ENCODE peak calls at places on chromosome 15, in four cellular contexts. One of them, this sample, is unnamed.

GRCh38 chr15:68298882-68299381 is 21.4 kb downstream of the FEM1B start:
- DNase-seq in HepG2: no peak
- DNase-seq in GM12878: peak
- DNase-seq in K562: no peak
- DNase-seq in this sample: no peak

GRCh38 chr15:101765772-101766456 is 37.4 kb upstream of the OR4F6 start:
- DNase-seq in HepG2: no peak
- DNase-seq in GM12878: no peak
- DNase-seq in K562: no peak
- DNase-seq in this sample: no peak

GRCh38 chr15:27638950-27639349 is 460.2 kb downstream of the OCA2 start:
- DNase-seq in HepG2: no peak
- DNase-seq in GM12878: no peak
- DNase-seq in K562: no peak
- DNase-seq in this sample: no peak

GRCh38 chr15:45842151-45842550 is 207.3 kb downstream of the SQOR start:
- DNase-seq in HepG2: peak
- DNase-seq in GM12878: no peak
- DNase-seq in K562: no peak
- DNase-seq in this sample: no peak

GRCh38 chr15:60479711-60480110 is 769 bp upstream of the ICE2 start:
- DNase-seq in HepG2: no peak
- DNase-seq in GM12878: peak
- DNase-seq in K562: peak
- DNase-seq in this sample: no peak

GRCh38 chr15:53586815-53587214 is 172.6 kb downstream of the WDR72 start:
- DNase-seq in HepG2: peak
- DNase-seq in GM12878: no peak
- DNase-seq in K562: peak
- DNase-seq in this sample: no peak

GRCh38 chr15:70062321-70062956 is 35.3 kb downstream of the TLE3 start:
- DNase-seq in HepG2: no peak
- DNase-seq in GM12878: no peak
- DNase-seq in K562: no peak
- DNase-seq in this sample: no peak

GRCh38 chr15:98801234-98801561 is 152.9 kb downstream of the IGF1R start:
- DNase-seq in HepG2: no peak
- DNase-seq in GM12878: no peak
- DNase-seq in K562: no peak
- DNase-seq in this sample: no peak

GRCh38 chr15:92429378-92430066 is 35.8 kb downstream of the ST8SIA2 start:
- DNase-seq in HepG2: no peak
- DNase-seq in GM12878: no peak
- DNase-seq in K562: peak
- DNase-seq in this sample: peak

GRCh38 chr15:40252438-40253178 is 13.7 kb downstream of the PAK6 start:
- DNase-seq in HepG2: no peak
- DNase-seq in GM12878: no peak
- DNase-seq in K562: no peak
- DNase-seq in this sample: no peak

GRCh38 chr15:67165653-67166260 is 88.7 kb downstream of the AAGAB start:
- DNase-seq in HepG2: no peak
- DNase-seq in GM12878: no peak
- DNase-seq in K562: no peak
- DNase-seq in this sample: no peak

GRCh38 chr15:88080616-88081015 is 175.9 kb downstream of the NTRK3 start:
- DNase-seq in HepG2: no peak
- DNase-seq in GM12878: no peak
- DNase-seq in K562: no peak
- DNase-seq in this sample: no peak

GRCh38 chr15:91047545-91048199 is 25.3 kb upstream of the VPS33B start:
- DNase-seq in HepG2: no peak
- DNase-seq in GM12878: no peak
- DNase-seq in K562: peak
- DNase-seq in this sample: no peak

GRCh38 chr15:50135123-50135541 is 16.1 kb upstream of the ATP8B4 start:
- DNase-seq in HepG2: no peak
- DNase-seq in GM12878: no peak
- DNase-seq in K562: peak
- DNase-seq in this sample: peak

GRCh38 chr15:31330111-31330785 is 3.6 kb downstream of the KLF13 start:
- DNase-seq in HepG2: no peak
- DNase-seq in GM12878: no peak
- DNase-seq in K562: no peak
- DNase-seq in this sample: no peak

GRCh38 chr15:37931868-37932267 is 2.6 kb upstream of the TMCO5A start:
- DNase-seq in HepG2: no peak
- DNase-seq in GM12878: no peak
- DNase-seq in K562: no peak
- DNase-seq in this sample: no peak

GRCh38 chr15:78937132-78937739 is 7.6 kb downstream of the CTSH start:
- DNase-seq in HepG2: no peak
- DNase-seq in GM12878: no peak
- DNase-seq in K562: peak
- DNase-seq in this sample: no peak

GRCh38 chr15:20294651-20295237 is 246.9 kb downstream of the GOLGA6L6 start:
- DNase-seq in HepG2: no peak
- DNase-seq in GM12878: no peak
- DNase-seq in K562: no peak
- DNase-seq in this sample: no peak

GRCh38 chr15:64975390-64975789 is 14.3 kb downstream of the SPG21 start:
- DNase-seq in HepG2: no peak
- DNase-seq in GM12878: no peak
- DNase-seq in K562: no peak
- DNase-seq in this sample: no peak

GRCh38 chr15:67156426-67156825 is 91.0 kb downstream of the SMAD3 start:
- DNase-seq in HepG2: no peak
- DNase-seq in GM12878: no peak
- DNase-seq in K562: no peak
- DNase-seq in this sample: no peak

GRCh38 chr15:82648257-82649103 is 1.3 kb upstream of the CPEB1 start:
- DNase-seq in HepG2: no peak
- DNase-seq in GM12878: no peak
- DNase-seq in K562: peak
- DNase-seq in this sample: no peak

GRCh38 chr15:31446546-31446945 is 119.9 kb downstream of the KLF13 start:
- DNase-seq in HepG2: no peak
- DNase-seq in GM12878: no peak
- DNase-seq in K562: no peak
- DNase-seq in this sample: no peak

GRCh38 chr15:60396560-60396963 is 1.2 kb downstream of the ANXA2 start:
- DNase-seq in HepG2: no peak
- DNase-seq in GM12878: no peak
- DNase-seq in K562: no peak
- DNase-seq in this sample: peak

GRCh38 chr15:74635228-74635627 is 19.6 kb downstream of the CLK3 start:
- DNase-seq in HepG2: peak
- DNase-seq in GM12878: no peak
- DNase-seq in K562: peak
- DNase-seq in this sample: peak

GRCh38 chr15:27845535-27846369 is 253.4 kb downstream of the OCA2 start:
- DNase-seq in HepG2: no peak
- DNase-seq in GM12878: no peak
- DNase-seq in K562: no peak
- DNase-seq in this sample: no peak

GRCh38 chr15:101276501-101277037 is 716 bp downstream of the SELENOS start:
- DNase-seq in HepG2: no peak
- DNase-seq in GM12878: no peak
- DNase-seq in K562: peak
- DNase-seq in this sample: peak

GRCh38 chr15:29556385-29556784 is 265.9 kb downstream of the TJP1 start:
- DNase-seq in HepG2: no peak
- DNase-seq in GM12878: no peak
- DNase-seq in K562: no peak
- DNase-seq in this sample: no peak

GRCh38 chr15:98888839-98889479 is 118.6 kb downstream of the PGPEP1L start:
- DNase-seq in HepG2: no peak
- DNase-seq in GM12878: no peak
- DNase-seq in K562: no peak
- DNase-seq in this sample: no peak

GRCh38 chr15:94535298-94536048 is 304.1 kb downstream of the MCTP2 start:
- DNase-seq in HepG2: no peak
- DNase-seq in GM12878: no peak
- DNase-seq in K562: no peak
- DNase-seq in this sample: no peak

GRCh38 chr15:51104512-51104911 is 9.8 kb upstream of the TNFAIP8L3 start:
- DNase-seq in HepG2: no peak
- DNase-seq in GM12878: no peak
- DNase-seq in K562: no peak
- DNase-seq in this sample: no peak

GRCh38 chr15:77031376-77032050 is 36.6 kb downstream of the PSTPIP1 start:
- DNase-seq in HepG2: peak
- DNase-seq in GM12878: no peak
- DNase-seq in K562: peak
- DNase-seq in this sample: no peak

GRCh38 chr15:76313731-76314130 is 2.5 kb upstream of the ETFA start:
- DNase-seq in HepG2: no peak
- DNase-seq in GM12878: no peak
- DNase-seq in K562: peak
- DNase-seq in this sample: no peak

GRCh38 chr15:57288926-57289650 is 87.2 kb upstream of the CGNL1 start:
- DNase-seq in HepG2: no peak
- DNase-seq in GM12878: no peak
- DNase-seq in K562: no peak
- DNase-seq in this sample: no peak

GRCh38 chr15:73786518-73786917 is 33.4 kb upstream of the INSYN1 start:
- DNase-seq in HepG2: no peak
- DNase-seq in GM12878: no peak
- DNase-seq in K562: no peak
- DNase-seq in this sample: no peak

GRCh38 chr15:63640146-63640545 is 43.0 kb downstream of the FBXL22 start:
- DNase-seq in HepG2: no peak
- DNase-seq in GM12878: no peak
- DNase-seq in K562: no peak
- DNase-seq in this sample: no peak

GRCh38 chr15:56411122-56411749 is 46.0 kb downstream of the TEX9 start:
- DNase-seq in HepG2: no peak
- DNase-seq in GM12878: peak
- DNase-seq in K562: no peak
- DNase-seq in this sample: no peak

DNA sequence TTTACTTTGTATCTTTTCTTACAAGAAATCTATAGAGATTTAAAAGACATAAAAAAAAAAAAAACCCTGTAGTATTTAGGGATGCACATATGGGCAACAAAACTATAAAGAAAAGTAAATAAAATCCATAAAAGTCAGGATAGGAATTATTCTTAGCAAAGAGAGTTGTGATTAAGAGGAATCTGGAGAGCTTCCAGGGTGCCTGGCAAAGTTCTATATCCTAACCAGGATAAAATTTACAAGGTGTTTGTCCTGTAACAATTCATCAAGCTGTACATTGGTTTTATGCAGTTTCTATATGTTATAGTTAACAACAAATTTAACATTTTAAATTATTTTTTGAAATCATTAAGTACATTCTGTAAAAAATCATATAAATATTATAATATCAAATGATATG is 7.9 kb downstream of the SECISBP2L start:
- DNase-seq in HepG2: no peak
- DNase-seq in GM12878: no peak
- DNase-seq in K562: no peak
- DNase-seq in this sample: no peak
- TF ChIP-seq POLR2AphosphoS2 in HepG2: no peak
- TF ChIP-seq POLR2AphosphoS2 in GM12878: no peak
- TF ChIP-seq POLR2AphosphoS2 in K562: no peak
- TF ChIP-seq POLR2AphosphoS2 in this sample: no peak

DNA sequence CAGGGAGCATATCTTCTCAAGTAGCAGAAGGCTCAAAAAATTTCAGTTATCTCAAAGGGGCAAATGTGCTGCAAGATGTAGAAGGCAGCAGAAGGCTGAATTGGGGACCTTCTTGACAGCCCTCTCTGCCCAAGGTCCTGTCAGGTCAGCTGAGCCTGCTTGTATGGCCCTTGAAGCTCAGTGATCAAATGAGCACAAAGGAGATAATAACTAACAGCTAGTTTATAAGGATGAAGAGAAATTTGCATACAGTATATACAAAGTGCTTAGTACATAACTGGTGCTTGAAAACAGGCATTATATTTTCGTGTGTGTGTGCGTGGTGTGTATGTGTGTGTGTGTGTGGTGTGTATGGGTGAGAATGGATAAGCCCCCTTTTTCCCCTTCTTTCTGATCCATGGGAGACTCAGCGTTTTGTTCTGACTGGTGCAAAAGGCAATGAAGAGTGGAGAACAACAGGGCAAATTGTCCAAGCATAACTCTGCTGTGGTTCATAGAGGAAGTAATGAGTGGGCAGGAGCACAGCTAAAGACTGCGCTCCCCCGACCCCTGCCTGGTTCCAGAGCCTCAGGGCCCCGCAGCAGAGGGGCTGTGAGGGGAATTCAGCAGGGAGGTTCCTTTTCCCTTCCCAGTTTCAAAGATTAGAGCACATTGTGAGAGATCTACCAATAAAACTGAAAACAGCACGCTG is 356.8 kb upstream of the NR2F2 start:
- DNase-seq in HepG2: no peak
- DNase-seq in GM12878: peak
- DNase-seq in K562: no peak
- DNase-seq in this sample: no peak
- TF ChIP-seq POLR2AphosphoS2 in HepG2: no peak
- TF ChIP-seq POLR2AphosphoS2 in GM12878: no peak
- TF ChIP-seq POLR2AphosphoS2 in K562: no peak
- TF ChIP-seq POLR2AphosphoS2 in this sample: no peak

DNA sequence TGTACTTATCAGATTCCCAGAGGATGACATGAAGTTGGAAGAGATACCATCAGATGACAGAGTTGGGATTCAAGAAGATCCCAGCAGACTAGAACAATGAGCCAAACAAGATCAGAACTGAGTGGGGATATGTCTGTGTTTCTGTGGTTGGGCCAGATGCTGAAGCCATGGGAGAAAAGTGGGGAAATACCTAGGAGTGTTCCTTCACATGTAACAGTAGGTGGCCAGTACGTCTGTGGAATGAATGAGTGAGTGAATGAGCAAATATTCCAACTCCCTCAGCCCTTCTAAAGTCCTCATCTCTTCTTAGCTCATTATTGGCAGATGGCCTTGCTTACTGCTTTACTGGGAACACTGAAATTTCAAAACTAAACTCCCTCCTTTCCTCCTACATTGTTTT is 32.2 kb upstream of the GREM1 start:
- DNase-seq in HepG2: no peak
- DNase-seq in GM12878: no peak
- DNase-seq in K562: no peak
- DNase-seq in this sample: no peak
- TF ChIP-seq POLR2AphosphoS2 in HepG2: no peak
- TF ChIP-seq POLR2AphosphoS2 in GM12878: no peak
- TF ChIP-seq POLR2AphosphoS2 in K562: no peak
- TF ChIP-seq POLR2AphosphoS2 in this sample: no peak

GRCh38 chr15:43370310-43370974 is 401 bp downstream of the ZSCAN29 start:
- DNase-seq in HepG2: peak
- DNase-seq in GM12878: no peak
- DNase-seq in K562: peak
- DNase-seq in this sample: no peak
- TF ChIP-seq POLR2AphosphoS2 in HepG2: no peak
- TF ChIP-seq POLR2AphosphoS2 in GM12878: no peak
- TF ChIP-seq POLR2AphosphoS2 in K562: no peak
- TF ChIP-seq POLR2AphosphoS2 in this sample: no peak

This sample was measured in A549.